ENCODE peak calls at places on chromosome 15, in four cellular contexts. U is stomach, K is tibial artery, V is right atrium auricular region. A is an unnamed sample.

GRCh38 chr15:33458421-33458820 is 147.7 kb downstream of the RYR3 start:
- DNase-seq in K (no peak), V (no peak), U (no peak), A (no peak)

GRCh38 chr15:84949043-84949442 is 32.6 kb upstream of the PDE8A start:
- DNase-seq in U (no peak), V (no peak), K (no peak), A (no peak)

GRCh38 chr15:62067448-62068044 is 769 bp downstream of the C2CD4A start:
- DNase-seq in U (peak; percentile 37), V (no peak), K (no peak), A (peak; percentile 22)

GRCh38 chr15:64883997-64884511 is 27.6 kb upstream of the ANKDD1A start:
- DNase-seq in K (peak; percentile 83), U (peak; percentile 47), V (peak; percentile 86), A (peak; percentile 68)

GRCh38 chr15:55186331-55186730 is 10.4 kb downstream of the RSL24D1 start:
- DNase-seq in K (no peak), U (no peak), V (no peak), A (no peak)

GRCh38 chr15:40307421-40308165 is at the start of gene PLCB2:
- DNase-seq in K (no peak), V (no peak), U (no peak), A (no peak)

GRCh38 chr15:76059320-76060097 is at the start of gene TMEM266:
- DNase-seq in U (peak; percentile 43), K (peak; percentile 23), V (no peak), A (no peak)

GRCh38 chr15:67168694-67169093 is 85.8 kb downstream of the AAGAB start:
- DNase-seq in U (no peak), V (no peak), K (peak; percentile 10), A (no peak)

GRCh38 chr15:87871738-87872315 is 384.7 kb downstream of the NTRK3 start:
- DNase-seq in U (no peak), V (no peak), K (no peak), A (no peak)

GRCh38 chr15:67836134-67836455 is 3.8 kb downstream of the RNU6-1 start:
- DNase-seq in K (no peak), U (no peak), V (no peak), A (no peak)

GRCh38 chr15:28191832-28192231 is 92.7 kb upstream of the OCA2 start:
- DNase-seq in U (peak; percentile 27), K (peak; percentile 34), V (peak; percentile 72), A (peak; percentile 18)

GRCh38 chr15:59991919-59992318 is 12.2 kb upstream of the FOXB1 start:
- DNase-seq in V (no peak), U (no peak), K (no peak), A (no peak)

GRCh38 chr15:85869124-85869523 is 74.4 kb upstream of the KLHL25 start:
- DNase-seq in V (no peak), U (no peak), K (no peak), A (no peak)

GRCh38 chr15:71385469-71385868 is 270.2 kb downstream of the THSD4 start:
- DNase-seq in K (no peak), V (no peak), U (no peak), A (no peak)

GRCh38 chr15:72474912-72475601 is 927 bp downstream of the ARIH1 start:
- DNase-seq in V (peak; percentile 83), K (peak; percentile 77), U (peak; percentile 81), A (peak; percentile 70)

GRCh38 chr15:69557340-69558137 is 104.9 kb downstream of the RPLP1 start:
- DNase-seq in V (no peak), K (peak; percentile 44), U (peak; percentile 37), A (no peak)

GRCh38 chr15:69160976-69161877 is 792 bp downstream of the GLCE start:
- DNase-seq in V (no peak), K (peak; percentile 21), U (peak; percentile 29), A (peak; percentile 25)

GRCh38 chr15:92801412-92801773 is 98.7 kb upstream of the CHD2 start:
- DNase-seq in K (no peak), V (no peak), U (no peak), A (no peak)

GRCh38 chr15:58604455-58604923 is 145.0 kb downstream of the ADAM10 start:
- DNase-seq in U (no peak), V (no peak), K (no peak), A (no peak)

GRCh38 chr15:80031841-80032240 is 27.6 kb upstream of the ZFAND6 start:
- DNase-seq in V (no peak), K (no peak), U (no peak), A (no peak)

GRCh38 chr15:74378853-74379252 is 11.4 kb upstream of the CYP11A1 start:
- DNase-seq in K (no peak), V (no peak), U (no peak), A (no peak)

GRCh38 chr15:62739507-62739906 is 303.0 kb upstream of the TPM1 start:
- DNase-seq in V (no peak), K (no peak), U (no peak), A (no peak)

GRCh38 chr15:27601239-27601942 is 497.7 kb downstream of the OCA2 start:
- DNase-seq in K (no peak), U (no peak), V (no peak), A (no peak)

GRCh38 chr15:75185271-75186029 is 16.2 kb upstream of the C15orf39 start:
- DNase-seq in V (no peak), U (no peak), K (no peak), A (no peak)

GRCh38 chr15:68818088-68818670 is 2.5 kb downstream of the ANP32A start:
- DNase-seq in K (peak; percentile 66), V (no peak), U (peak; percentile 65), A (peak; percentile 68)

GRCh38 chr15:49040151-49040550 is 6.1 kb downstream of the SECISBP2L start:
- DNase-seq in U (no peak), K (no peak), V (no peak), A (no peak)

GRCh38 chr15:29734917-29735572 is 87.2 kb downstream of the TJP1 start:
- DNase-seq in V (no peak), K (no peak), U (no peak), A (no peak)

GRCh38 chr15:59274126-59274970 is 67.7 kb downstream of the LDHAL6B start:
- DNase-seq in K (no peak), U (no peak), V (no peak), A (no peak)

GRCh38 chr15:99207672-99208071 is 41.7 kb downstream of the TTC23 start:
- DNase-seq in K (no peak), V (no peak), U (no peak), A (no peak)
- TF ChIP-seq CTCF in K (no peak), V (no peak), U (no peak), A (no peak)

DNA sequence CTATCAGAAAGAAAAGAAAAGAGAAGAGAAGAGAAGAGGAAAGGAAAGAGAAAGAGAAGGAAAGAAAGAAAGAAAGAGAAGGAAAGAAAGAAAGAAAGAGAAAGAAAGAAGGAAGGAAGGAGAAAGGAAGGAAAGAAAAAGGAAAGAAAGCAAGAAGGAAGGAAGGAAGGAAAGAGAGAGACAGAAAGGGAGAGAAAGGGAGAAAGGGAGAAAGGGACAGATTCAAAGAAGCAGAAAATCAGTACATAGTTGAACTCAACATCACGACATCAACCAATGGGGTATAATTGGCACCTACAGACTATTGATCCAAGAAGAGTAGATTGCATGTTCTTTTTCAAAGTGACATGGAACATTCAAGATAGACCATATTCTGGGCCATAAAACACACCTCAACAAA is 45.2 kb downstream of the HOMER2 start:
- DNase-seq in K (no peak), U (no peak), V (no peak), A (no peak)
- H3K9me3 ChIP-seq in K (peaks cover 5% of the 10 kb centered on the region), U (peaks cover 6% of the 10 kb centered on the region), V (no peaks in the 10 kb centered on the region), A (no peaks in the 10 kb centered on the region)

DNA sequence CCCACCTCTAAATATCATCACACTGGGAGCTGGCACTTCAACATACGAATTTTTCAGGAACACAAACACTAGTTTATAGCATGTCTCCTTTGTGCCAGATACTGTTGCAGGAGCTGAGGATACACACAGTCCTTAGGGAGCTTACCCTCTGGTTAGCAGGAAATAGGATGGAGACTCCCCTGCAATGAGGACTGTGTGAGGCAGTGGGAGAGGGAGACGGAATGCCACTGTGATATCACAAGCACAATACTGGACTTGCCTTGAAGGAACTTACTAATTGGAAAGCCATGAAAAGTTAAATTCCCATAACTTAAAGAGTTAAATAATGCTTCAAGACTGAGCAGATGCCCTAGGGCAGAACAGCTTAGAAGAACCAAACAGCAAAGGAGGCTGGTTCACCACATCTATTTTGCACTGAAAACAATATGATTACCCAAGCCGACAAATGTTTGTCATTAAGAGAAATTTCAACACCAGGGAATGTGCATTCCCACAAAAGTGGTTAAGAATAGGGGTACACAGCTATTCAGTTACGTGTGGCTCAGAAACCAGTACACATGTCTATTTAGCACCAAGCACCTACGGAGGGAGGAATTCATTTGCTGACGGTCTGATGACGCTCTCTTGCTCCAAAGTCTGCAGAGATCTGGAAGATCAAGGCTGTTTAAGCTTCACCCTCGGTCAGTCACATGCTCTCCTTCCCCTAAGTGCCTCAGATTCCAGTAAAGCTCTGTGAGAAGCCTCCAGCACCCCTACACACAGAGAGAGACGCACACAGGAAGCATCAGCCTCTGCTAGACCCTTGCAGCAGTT is 5.2 kb downstream of the TBC1D2B start:
- DNase-seq in V (no peak), K (peak; percentile 64), U (no peak), A (peak; percentile 30)
- TF ChIP-seq CTCF in V (no peak), K (no peak), U (no peak), A (no peak)

GRCh38 chr15:24786347-24786746 is 110.8 kb downstream of the NPAP1 start:
- DNase-seq in K (no peak), U (no peak), V (no peak), A (no peak)
- H3K9me3 ChIP-seq in K (no peaks in the 10 kb centered on the region), U (no peaks in the 10 kb centered on the region), V (peaks cover 5% of the 10 kb centered on the region), A (no peaks in the 10 kb centered on the region)

GRCh38 chr15:100924436-100924835 is 5.3 kb downstream of the LRRK1 start:
- DNase-seq in K (no peak), U (no peak), V (no peak), A (no peak)

GRCh38 chr15:100923902-100924301 is 4.7 kb downstream of the LRRK1 start:
- DNase-seq in K (no peak), U (no peak), V (peak; percentile 32), A (no peak)

GRCh38 chr15:100926971-100927756 is 8.0 kb downstream of the LRRK1 start:
- DNase-seq in U (no peak), V (no peak), K (no peak), A (no peak)

GRCh38 chr15:100925480-100925879 is 6.3 kb downstream of the LRRK1 start:
- DNase-seq in U (no peak), K (no peak), V (no peak), A (no peak)

DNA sequence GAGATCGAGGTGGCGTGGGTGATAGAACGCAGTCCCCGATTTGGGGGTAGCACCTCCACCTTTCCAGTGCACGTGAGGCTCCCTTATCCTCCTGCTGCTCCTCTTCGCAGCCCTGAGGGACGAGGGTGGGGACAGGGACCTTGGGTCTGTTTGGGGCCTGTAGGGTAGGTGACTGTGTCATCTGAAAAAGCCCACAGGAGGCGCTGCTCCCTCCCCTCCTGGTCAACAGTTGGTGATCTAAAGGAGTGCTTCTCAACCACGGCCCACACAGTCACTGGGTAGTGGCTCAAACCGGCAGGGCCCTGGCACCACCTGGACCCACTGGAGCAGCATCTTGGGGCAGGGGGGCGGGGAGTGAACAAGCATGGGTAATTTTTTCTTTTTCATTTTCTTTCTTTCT is 7.1 kb downstream of the LRRK1 start:
- DNase-seq in K (no peak), V (no peak), U (no peak), A (no peak)
- TF ChIP-seq CTCF in K (no peak), V (no peak), U (no peak), A (no peak)

A was measured in uterus.